ENCODE peak calls at places on chromosomes 1 and 21, in nine cellular contexts. M is HFFc6; F is sigmoid colon; A is DMS153; X is stimulated activated CD8-positive, alpha-beta memory T cell treated with anti-CD3 and anti-CD28 coated beads, Interleukin-7, amount 100 ng/mL, for 1 hour; N is EL; P is RWPE1; Q is transverse colon; R is H7. V is an unnamed sample.

GRCh38 chr1:63674865-63675815 is 81.9 kb downstream of the PGM1 start:
- DNase-seq in A (no peak), Q (no peak), N (no peak), X (no peak), F (no peak), R (no peak), M (no peak), P (no peak), V (no peak)

GRCh38 chr1:183101841-183102276 is 78.6 kb downstream of the LAMC1 start:
- DNase-seq in F (no peak), P (no peak), R (no peak), N (peak; percentile 42), Q (no peak), M (no peak), X (no peak), A (no peak), V (no peak)

GRCh38 chr1:91549041-91549735 is 48.5 kb downstream of the CDC7 start:
- DNase-seq in Q (peak; percentile 22), R (no peak), X (no peak), M (no peak), F (no peak), P (no peak), N (no peak), A (no peak), V (no peak)

GRCh38 chr1:28553229-28553930 is 495 bp downstream of the TRNAU1AP start:
- DNase-seq in P (peak; percentile 50), X (peak; percentile 0), Q (peak; percentile 53), F (peak; percentile 69), N (peak; percentile 47), R (peak; percentile 88), M (peak; percentile 22), A (no peak), V (peak; percentile 15)

GRCh38 chr1:6753320-6754140 is 31.7 kb upstream of the CAMTA1 start:
- DNase-seq in Q (no peak), X (no peak), A (no peak), R (no peak), P (no peak), F (no peak), N (peak; percentile 42), M (peak; percentile 35), V (no peak)

GRCh38 chr1:160575112-160575664 is 4.1 kb downstream of the CD84 start:
- DNase-seq in R (no peak), A (no peak), P (no peak), Q (no peak), F (no peak), N (no peak), X (no peak), M (no peak), V (no peak)

GRCh38 chr1:3327936-3328590 is 126.4 kb upstream of the ARHGEF16 start:
- DNase-seq in M (no peak), P (no peak), A (no peak), N (no peak), X (no peak), Q (no peak), R (no peak), F (no peak), V (no peak)

GRCh38 chr1:109805486-109806180 is 41.9 kb upstream of the EPS8L3 start:
- DNase-seq in A (no peak), Q (peak; percentile 6), F (no peak), M (no peak), N (no peak), P (no peak), X (no peak), R (no peak), V (peak; percentile 42)

GRCh38 chr1:220370041-220370700 is 97.9 kb upstream of the RAB3GAP2 start:
- DNase-seq in R (no peak), N (peak; percentile 87), P (peak; percentile 99), M (peak; percentile 92), X (no peak), A (no peak), Q (no peak), F (no peak), V (no peak)

GRCh38 chr1:198530964-198531363 is 9.5 kb downstream of the ATP6V1G3 start:
- DNase-seq in A (peak; percentile 23), R (no peak), M (no peak), N (no peak), Q (no peak), F (no peak), X (no peak), P (no peak), V (peak; percentile 91)

GRCh38 chr1:20589331-20590312 is 725 bp downstream of the CDA start:
- DNase-seq in F (peak; percentile 77), R (peak; percentile 67), A (no peak), X (no peak), M (peak; percentile 29), N (peak; percentile 47), Q (no peak), P (no peak), V (no peak)

GRCh38 chr1:39328110-39328509 is 123.6 kb downstream of the MACF1 start:
- DNase-seq in N (no peak), M (no peak), X (no peak), A (no peak), Q (no peak), F (no peak), P (no peak), R (no peak), V (no peak)

GRCh38 chr1:180632326-180633088 is 685 bp downstream of the XPR1 start:
- DNase-seq in P (peak; percentile 61), F (peak; percentile 81), M (no peak), N (no peak), A (no peak), X (no peak), R (peak; percentile 84), Q (peak; percentile 74), V (no peak)

GRCh38 chr1:193574925-193575324 is 388.5 kb upstream of the B3GALT2 start:
- DNase-seq in M (no peak), F (no peak), X (no peak), Q (no peak), N (no peak), P (no peak), A (no peak), R (no peak), V (no peak)

GRCh38 chr1:228316589-228317387 is 89.8 kb downstream of the TRIM11 start:
- DNase-seq in N (no peak), F (peak; percentile 59), A (no peak), X (no peak), M (no peak), Q (no peak), P (no peak), R (no peak), V (no peak)

GRCh38 chr1:66300280-66300973 is 233.5 kb upstream of the SGIP1 start:
- DNase-seq in N (peak; percentile 26), Q (no peak), F (no peak), X (no peak), M (no peak), A (no peak), R (no peak), P (no peak), V (no peak)

GRCh38 chr1:67489643-67490042 is 59.4 kb upstream of the SERBP1 start:
- DNase-seq in F (no peak), M (no peak), A (no peak), P (peak; percentile 53), Q (no peak), R (peak; percentile 64), N (no peak), X (no peak), V (peak; percentile 61)

GRCh38 chr1:70003509-70003908 is 201.9 kb downstream of the LRRC40 start:
- DNase-seq in Q (no peak), A (no peak), F (no peak), X (no peak), N (peak; percentile 44), R (no peak), M (no peak), P (no peak), V (no peak)

GRCh38 chr21:15031790-15032357 is 32.9 kb downstream of the NRIP1 start:
- DNase-seq in R (no peak), F (no peak), M (peak; percentile 45), A (no peak), X (no peak), P (no peak), N (peak; percentile 64), Q (no peak), V (no peak)

GRCh38 chr1:71780681-71781080 is 501.7 kb downstream of the NEGR1 start:
- DNase-seq in Q (no peak), X (no peak), R (no peak), A (no peak), P (no peak), N (peak; percentile 29), F (no peak), M (no peak), V (no peak)

GRCh38 chr1:202279806-202280205 is 61.9 kb downstream of the UBE2T start:
- DNase-seq in Q (no peak), M (peak; percentile 21), A (no peak), F (no peak), N (peak; percentile 33), X (no peak), R (no peak), P (no peak), V (no peak)

GRCh38 chr1:70361727-70362413 is 7.3 kb upstream of the ANKRD13C start:
- DNase-seq in N (peak; percentile 32), F (no peak), X (no peak), M (peak; percentile 50), R (peak; percentile 29), P (no peak), A (no peak), Q (no peak), V (no peak)

GRCh38 chr21:28738882-28739281 is 253.8 kb downstream of the LTN1 start:
- DNase-seq in M (no peak), X (no peak), A (no peak), N (no peak), P (no peak), Q (no peak), F (no peak), R (no peak), V (no peak)

GRCh38 chr1:193115629-193116227 is 6.1 kb upstream of the CDC73 start:
- DNase-seq in N (peak; percentile 98), M (peak; percentile 98), Q (no peak), A (no peak), F (peak; percentile 78), R (no peak), P (peak; percentile 96), X (no peak), V (no peak)

GRCh38 chr1:2269922-2270259 is 41.8 kb downstream of the SKI start:
- DNase-seq in N (no peak), X (no peak), Q (no peak), M (no peak), P (no peak), F (no peak), R (no peak), A (no peak), V (no peak)